ENCODE peak calls at places on chromosomes 1 and 21, in nine cellular contexts. P is H9, Z is HCT116, N is fibroblast of lung, U is IMR-90, G is mammary epithelial cell, M is PC-3, R is astrocyte, V is GM12878. K is an unnamed sample.

GRCh38 chr1:157114183-157115121 is 14.8 kb upstream of the ETV3L start:
- DNase-seq in P (peak; percentile 26), Z (no peak), N (no peak), U (no peak), G (no peak), M (no peak), R (no peak), V (no peak), K (no peak)

GRCh38 chr1:48530727-48531351 is 58.8 kb upstream of the SPATA6 start:
- DNase-seq in P (peak; percentile 94), Z (peak; percentile 55), N (peak; percentile 59), U (peak; percentile 29), G (peak; percentile 56), M (peak; percentile 81), R (peak; percentile 9), V (no peak), K (peak; percentile 29)

GRCh38 chr1:28062806-28063205 is 25.6 kb downstream of the EYA3 start:
- DNase-seq in P (no peak), Z (no peak), N (no peak), U (no peak), G (no peak), M (no peak), R (no peak), V (no peak), K (peak; percentile 89)

GRCh38 chr1:43296207-43296606 is 4.6 kb upstream of the TIE1 start:
- DNase-seq in P (no peak), Z (no peak), N (no peak), U (no peak), G (no peak), M (no peak), R (peak; percentile 16), V (no peak), K (no peak)

GRCh38 chr1:229272164-229273158 is 1.6 kb downstream of the RAB4A start:
- DNase-seq in P (no peak), Z (no peak), N (no peak), U (no peak), G (no peak), M (peak; percentile 22), R (no peak), V (no peak), K (no peak)

GRCh38 chr1:36570016-36570415 is 87.3 kb upstream of the CSF3R start:
- DNase-seq in P (peak; percentile 13), Z (no peak), N (no peak), U (no peak), G (no peak), M (no peak), R (no peak), V (no peak), K (no peak)

GRCh38 chr1:94384485-94385353 is 33.5 kb upstream of the ABCD3 start:
- DNase-seq in P (no peak), Z (no peak), N (no peak), U (no peak), G (no peak), M (peak; percentile 6), R (no peak), V (no peak), K (peak; percentile 28)

GRCh38 chr1:17274186-17275170 is 25.6 kb downstream of the PADI3 start:
- DNase-seq in P (peak; percentile 78), Z (peak; percentile 42), N (peak; percentile 15), U (peak; percentile 29), G (peak; percentile 39), M (peak; percentile 65), R (no peak), V (peak; percentile 11), K (peak; percentile 36)

GRCh38 chr1:24166988-24167387 is 20.1 kb downstream of the IFNLR1 start:
- DNase-seq in P (no peak), Z (no peak), N (no peak), U (no peak), G (no peak), M (no peak), R (no peak), V (no peak), K (no peak)

GRCh38 chr1:172380441-172381244 is 39.8 kb upstream of the C1orf105 start:
- DNase-seq in P (no peak), Z (no peak), N (no peak), U (no peak), G (no peak), M (no peak), R (peak; percentile 31), V (no peak), K (peak; percentile 65)

GRCh38 chr1:62725255-62725654 is 37.1 kb upstream of the DOCK7 start:
- DNase-seq in P (no peak), Z (no peak), N (peak; percentile 65), U (peak; percentile 94), G (peak; percentile 29), M (no peak), R (peak; percentile 84), V (peak; percentile 19), K (peak; percentile 53)

GRCh38 chr21:44875341-44875740 is 1.9 kb upstream of the PTTG1IP start:
- DNase-seq in P (no peak), Z (no peak), N (peak; percentile 69), U (peak; percentile 22), G (peak; percentile 73), M (peak; percentile 51), R (peak; percentile 26), V (no peak), K (peak; percentile 71)

GRCh38 chr1:25837253-25837875 is 17.6 kb downstream of the MTFR1L start:
- DNase-seq in P (no peak), Z (no peak), N (peak; percentile 26), U (no peak), G (peak; percentile 22), M (peak; percentile 52), R (no peak), V (no peak), K (no peak)

GRCh38 chr1:216531308-216532239 is 108.3 kb upstream of the USH2A start:
- DNase-seq in P (no peak), Z (no peak), N (peak; percentile 61), U (peak; percentile 41), G (peak; percentile 5), M (peak; percentile 46), R (peak; percentile 6), V (no peak), K (no peak)

GRCh38 chr1:157170677-157171515 is 32.7 kb upstream of the ETV3 start:
- DNase-seq in P (peak; percentile 81), Z (peak; percentile 64), N (peak; percentile 14), U (no peak), G (peak; percentile 31), M (peak; percentile 69), R (no peak), V (no peak), K (peak; percentile 32)

GRCh38 chr1:62435231-62436038 is 1.4 kb upstream of the USP1 start:
- DNase-seq in P (no peak), Z (peak; percentile 10), N (no peak), U (no peak), G (no peak), M (no peak), R (no peak), V (no peak), K (no peak)

GRCh38 chr1:6367381-6368007 is 26.1 kb downstream of the ACOT7 start:
- DNase-seq in P (no peak), Z (no peak), N (no peak), U (peak; percentile 51), G (peak; percentile 100), M (peak; percentile 38), R (no peak), V (no peak), K (no peak)

GRCh38 chr1:110002695-110003094 is 18.1 kb downstream of the AHCYL1 start:
- DNase-seq in P (no peak), Z (no peak), N (no peak), U (no peak), G (no peak), M (no peak), R (no peak), V (no peak), K (no peak)

DNA sequence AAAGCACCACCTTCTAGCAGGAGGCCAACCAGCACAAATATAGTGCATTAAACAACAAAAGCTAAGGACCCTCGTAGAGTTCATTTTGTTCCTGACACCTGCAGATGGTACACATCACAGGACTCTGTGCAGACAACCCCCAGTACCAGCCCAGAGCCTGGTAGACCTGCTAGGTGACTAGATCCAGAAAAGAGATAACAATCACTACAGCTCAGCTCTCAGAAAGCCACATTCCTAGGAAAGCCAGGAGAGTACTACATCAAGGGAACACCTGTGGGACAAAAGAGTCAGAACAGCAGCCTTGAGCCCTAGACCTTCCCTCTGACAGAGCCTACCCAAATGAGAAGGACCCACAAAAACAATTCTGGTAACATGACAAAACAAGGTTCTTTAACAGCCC is 344.7 kb upstream of the PTBP2 start:
- DNase-seq in P (no peak), Z (no peak), N (no peak), U (no peak), G (no peak), M (peak; percentile 29), R (no peak), V (no peak), K (no peak)
- H3K4me2 ChIP-seq in P (no peak overlapping the region), Z (no peak overlapping the region), N (no peak overlapping the region), U (no peak overlapping the region), G (no peak overlapping the region), M (no peak overlapping the region), R (no peak overlapping the region), V (no peak overlapping the region), K (no peak overlapping the region)

GRCh38 chr1:61132176-61133047 is 50.1 kb downstream of the NFIA start:
- DNase-seq in P (no peak), Z (no peak), N (peak; percentile 50), U (peak; percentile 5), G (peak; percentile 30), M (no peak), R (peak; percentile 55), V (no peak), K (peak; percentile 91)
- H3K27ac ChIP-seq in P (no peak overlapping the region), Z (no peak overlapping the region), N (no peak overlapping the region), U (peak overlapping the region; percentile 37), G (peak overlapping the region; percentile 28), M (peak overlapping the region; percentile 48), R (no peak overlapping the region), V (no peak overlapping the region), K (peak overlapping the region; percentile 75)

DNA sequence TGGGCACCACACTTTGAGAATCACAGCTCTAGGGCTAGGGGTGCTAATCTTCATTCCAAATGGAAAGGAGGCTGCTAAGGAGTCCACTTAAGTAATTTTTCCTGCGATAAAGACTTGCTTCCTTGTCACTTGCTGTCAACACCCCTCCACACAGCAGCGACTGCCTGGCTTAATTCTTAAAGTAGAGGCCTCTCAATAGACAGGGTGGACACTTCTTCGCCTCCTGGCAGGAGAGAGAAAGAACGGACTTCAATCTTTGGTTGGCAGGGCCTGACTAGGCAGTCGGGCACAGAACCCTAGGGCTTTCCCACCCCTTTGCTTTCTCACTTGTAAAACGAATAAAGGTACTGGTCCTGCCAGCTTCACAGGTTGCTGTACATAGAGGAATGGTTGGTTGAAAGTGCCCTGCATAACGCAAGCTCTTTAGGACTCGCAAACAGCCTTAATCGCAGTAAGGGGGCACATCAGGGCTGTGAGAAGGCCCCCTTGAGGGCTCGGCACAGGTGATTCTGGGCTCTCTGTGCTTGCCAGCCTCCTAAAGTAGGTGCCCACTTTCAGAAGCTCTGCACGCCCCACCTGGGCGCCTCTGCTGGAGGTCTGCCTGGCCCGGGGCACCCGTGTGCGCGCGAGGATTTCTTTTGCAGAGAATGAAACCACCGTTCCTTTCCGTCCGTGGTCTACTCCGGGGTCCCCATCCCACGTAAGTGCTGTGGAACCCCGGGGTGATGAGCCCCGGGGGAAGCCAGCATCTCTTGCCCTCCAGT is 47.6 kb upstream of the CD34 start:
- DNase-seq in P (no peak), Z (no peak), N (no peak), U (no peak), G (no peak), M (no peak), R (no peak), V (no peak), K (no peak)
- H3K4me2 ChIP-seq in P (peak overlapping the region; percentile 30), Z (no peak overlapping the region), N (peak overlapping the region; percentile 83), U (peak overlapping the region; percentile 68), G (peak overlapping the region; percentile 91), M (no peak overlapping the region), R (peak overlapping the region; percentile 88), V (peak overlapping the region; percentile 41), K (peak overlapping the region; percentile 11)

GRCh38 chr1:66270122-66270812 is 263.7 kb upstream of the SGIP1 start:
- DNase-seq in P (no peak), Z (no peak), N (peak; percentile 92), U (peak; percentile 71), G (no peak), M (no peak), R (peak; percentile 66), V (no peak), K (no peak)
- H3K27ac ChIP-seq in P (no peak overlapping the region), Z (peak overlapping the region; percentile 96), N (no peak overlapping the region), U (peak overlapping the region; percentile 81), G (no peak overlapping the region), M (peak overlapping the region; percentile 99), R (no peak overlapping the region), V (no peak overlapping the region), K (no peak overlapping the region)